ENCODE peak calls at places on chromosomes 12 and 14, in ten cellular contexts. C is AG04449; S is dorsolateral prefrontal cortex; G is NCI-H2107; O is GOT3; U is islet precursor cell; Y is GM18507; W is GM03348; J is A549; T is stimulated activated CD8-positive, alpha-beta memory T cell treated with anti-CD3 and anti-CD28 coated beads, Interleukin-4, amount 100 ng/mL, for 4 hours. R is an unnamed sample.

GRCh38 chr12:28443337-28443736 is 253.1 kb downstream of the CCDC91 start:
- DNase-seq in C (no peak), S (no peak), G (no peak), O (no peak), U (no peak), Y (no peak), W (no peak), J (no peak), T (no peak), R (no peak)

GRCh38 chr14:73850940-73851339 is 691 bp upstream of the PTGR2 start:
- DNase-seq in C (no peak), S (no peak), G (no peak), O (no peak), U (no peak), Y (no peak), W (peak; percentile 11), J (peak; percentile 27), T (no peak), R (no peak)

GRCh38 chr12:120085920-120086319 is 30.6 kb downstream of the RAB35 start:
- DNase-seq in C (no peak), S (no peak), G (no peak), O (no peak), U (no peak), Y (no peak), W (no peak), J (no peak), T (no peak), R (peak; percentile 70)

GRCh38 chr12:129870146-129870545 is 33.7 kb downstream of the TMEM132D start:
- DNase-seq in C (no peak), S (no peak), G (no peak), O (no peak), U (peak; percentile 49), Y (no peak), W (no peak), J (no peak), T (no peak), R (no peak)

GRCh38 chr12:79552186-79552585 is 138.6 kb downstream of the PAWR start:
- DNase-seq in C (no peak), S (no peak), G (no peak), O (no peak), U (no peak), Y (no peak), W (no peak), J (no peak), T (no peak), R (no peak)

GRCh38 chr12:14774944-14775651 is 28.2 kb downstream of the WBP11 start:
- DNase-seq in C (no peak), S (no peak), G (no peak), O (no peak), U (peak; percentile 80), Y (no peak), W (peak; percentile 61), J (peak; percentile 36), T (no peak), R (no peak)

GRCh38 chr14:39230416-39230815 is 3.3 kb upstream of the MIA2 start:
- DNase-seq in C (no peak), S (no peak), G (no peak), O (no peak), U (no peak), Y (no peak), W (no peak), J (no peak), T (no peak), R (no peak)

GRCh38 chr12:124695861-124696260 is 128.4 kb upstream of the NCOR2 start:
- DNase-seq in C (no peak), S (no peak), G (no peak), O (no peak), U (peak; percentile 89), Y (no peak), W (no peak), J (no peak), T (no peak), R (peak; percentile 85)

GRCh38 chr14:61213116-61213720 is 67.9 kb downstream of the TMEM30B start:
- DNase-seq in C (no peak), S (no peak), G (no peak), O (no peak), U (no peak), Y (no peak), W (peak; percentile 74), J (no peak), T (no peak), R (no peak)

GRCh38 chr12:85784096-85784720 is 52.0 kb downstream of the RASSF9 start:
- DNase-seq in C (no peak), S (no peak), G (no peak), O (no peak), U (peak; percentile 63), Y (no peak), W (peak; percentile 7), J (no peak), T (no peak), R (no peak)

GRCh38 chr12:79275631-79276030 is 411.1 kb downstream of the SYT1 start:
- DNase-seq in C (no peak), S (no peak), G (no peak), O (no peak), U (peak; percentile 58), Y (no peak), W (no peak), J (peak; percentile 11), T (no peak), R (no peak)

R was measured in endodermal cell.